ENCODE peak calls at places on chromosomes 3 and 15, in nine cellular contexts. One of them, this sample, is unnamed.

GRCh38 chr3:4234894-4235293 is 68.3 kb upstream of the SETMAR start:
- DNase-seq in cardiac fibroblast: no peak
- DNase-seq in upper lobe of right lung: no peak
- DNase-seq in AG04450: no peak
- DNase-seq in uterus: no peak
- DNase-seq in fibroblast of lung: no peak
- DNase-seq in cardiac muscle cell: no peak
- DNase-seq in esophagus muscularis mucosa: no peak
- DNase-seq in adrenal gland: no peak
- DNase-seq in this sample: no peak

GRCh38 chr15:101554115-101554915 is 64.8 kb upstream of the PCSK6 start:
- DNase-seq in adrenal gland: no peak
- DNase-seq in upper lobe of right lung: no peak
- DNase-seq in AG04450: no peak
- DNase-seq in cardiac fibroblast: no peak
- DNase-seq in cardiac muscle cell: no peak
- DNase-seq in esophagus muscularis mucosa: no peak
- DNase-seq in fibroblast of lung: peak; percentile 6
- DNase-seq in uterus: no peak
- DNase-seq in this sample: no peak

GRCh38 chr15:36926422-36926815 is 173.9 kb downstream of the MEIS2 start:
- DNase-seq in uterus: no peak
- DNase-seq in esophagus muscularis mucosa: no peak
- DNase-seq in adrenal gland: no peak
- DNase-seq in AG04450: no peak
- DNase-seq in cardiac fibroblast: no peak
- DNase-seq in upper lobe of right lung: no peak
- DNase-seq in cardiac muscle cell: no peak
- DNase-seq in fibroblast of lung: no peak
- DNase-seq in this sample: no peak

GRCh38 chr15:66270932-66271331 is 17.4 kb upstream of the MEGF11 start:
- DNase-seq in cardiac fibroblast: no peak
- DNase-seq in esophagus muscularis mucosa: no peak
- DNase-seq in fibroblast of lung: no peak
- DNase-seq in AG04450: no peak
- DNase-seq in adrenal gland: no peak
- DNase-seq in cardiac muscle cell: no peak
- DNase-seq in uterus: no peak
- DNase-seq in upper lobe of right lung: no peak
- DNase-seq in this sample: no peak

GRCh38 chr15:43903864-43904290 is 77.1 kb downstream of the WDR76 start:
- DNase-seq in esophagus muscularis mucosa: no peak
- DNase-seq in upper lobe of right lung: no peak
- DNase-seq in cardiac muscle cell: peak; percentile 75
- DNase-seq in uterus: peak; percentile 22
- DNase-seq in cardiac fibroblast: peak; percentile 74
- DNase-seq in fibroblast of lung: peak; percentile 48
- DNase-seq in AG04450: peak; percentile 26
- DNase-seq in adrenal gland: peak; percentile 51
- DNase-seq in this sample: no peak

GRCh38 chr15:76056931-76057330 is 2.9 kb upstream of the TMEM266 start:
- DNase-seq in upper lobe of right lung: no peak
- DNase-seq in esophagus muscularis mucosa: no peak
- DNase-seq in fibroblast of lung: no peak
- DNase-seq in cardiac fibroblast: no peak
- DNase-seq in cardiac muscle cell: no peak
- DNase-seq in adrenal gland: no peak
- DNase-seq in uterus: no peak
- DNase-seq in AG04450: no peak
- DNase-seq in this sample: no peak

GRCh38 chr3:151630035-151630434 is 103.7 kb upstream of the AADACL2 start:
- DNase-seq in fibroblast of lung: no peak
- DNase-seq in cardiac muscle cell: no peak
- DNase-seq in upper lobe of right lung: no peak
- DNase-seq in cardiac fibroblast: no peak
- DNase-seq in esophagus muscularis mucosa: no peak
- DNase-seq in AG04450: no peak
- DNase-seq in adrenal gland: no peak
- DNase-seq in uterus: no peak
- DNase-seq in this sample: no peak

GRCh38 chr3:63354160-63354559 is 76.1 kb downstream of the SYNPR start:
- DNase-seq in fibroblast of lung: peak; percentile 42
- DNase-seq in esophagus muscularis mucosa: no peak
- DNase-seq in upper lobe of right lung: no peak
- DNase-seq in AG04450: no peak
- DNase-seq in cardiac fibroblast: no peak
- DNase-seq in adrenal gland: no peak
- DNase-seq in cardiac muscle cell: no peak
- DNase-seq in uterus: no peak
- DNase-seq in this sample: no peak

GRCh38 chr3:58724376-58724775 is 57.8 kb upstream of the FAM3D start:
- DNase-seq in upper lobe of right lung: no peak
- DNase-seq in adrenal gland: no peak
- DNase-seq in uterus: no peak
- DNase-seq in fibroblast of lung: no peak
- DNase-seq in AG04450: no peak
- DNase-seq in cardiac muscle cell: no peak
- DNase-seq in esophagus muscularis mucosa: no peak
- DNase-seq in cardiac fibroblast: no peak
- DNase-seq in this sample: no peak

GRCh38 chr3:107884719-107885460 is 205.9 kb downstream of the CD47 start:
- DNase-seq in fibroblast of lung: peak; percentile 76
- DNase-seq in adrenal gland: no peak
- DNase-seq in cardiac fibroblast: peak; percentile 59
- DNase-seq in cardiac muscle cell: peak; percentile 75
- DNase-seq in esophagus muscularis mucosa: no peak
- DNase-seq in AG04450: peak; percentile 10
- DNase-seq in uterus: no peak
- DNase-seq in upper lobe of right lung: no peak
- DNase-seq in this sample: no peak

GRCh38 chr15:40103124-40103858 is 5.4 kb downstream of the BMF start:
- DNase-seq in AG04450: no peak
- DNase-seq in upper lobe of right lung: peak; percentile 92
- DNase-seq in fibroblast of lung: peak; percentile 78
- DNase-seq in cardiac fibroblast: peak; percentile 74
- DNase-seq in esophagus muscularis mucosa: no peak
- DNase-seq in uterus: peak; percentile 80
- DNase-seq in cardiac muscle cell: peak; percentile 64
- DNase-seq in adrenal gland: peak; percentile 88
- DNase-seq in this sample: peak; percentile 98

GRCh38 chr3:128787256-128788253 is 61.6 kb downstream of the RAB7A start:
- DNase-seq in esophagus muscularis mucosa: no peak
- DNase-seq in AG04450: no peak
- DNase-seq in uterus: no peak
- DNase-seq in cardiac muscle cell: peak; percentile 55
- DNase-seq in adrenal gland: no peak
- DNase-seq in fibroblast of lung: peak; percentile 79
- DNase-seq in cardiac fibroblast: peak; percentile 48
- DNase-seq in upper lobe of right lung: no peak
- DNase-seq in this sample: no peak

GRCh38 chr15:67700023-67700422 is 125.3 kb upstream of the SKOR1 start:
- DNase-seq in cardiac muscle cell: no peak
- DNase-seq in AG04450: no peak
- DNase-seq in uterus: no peak
- DNase-seq in adrenal gland: no peak
- DNase-seq in fibroblast of lung: peak; percentile 6
- DNase-seq in upper lobe of right lung: no peak
- DNase-seq in cardiac fibroblast: no peak
- DNase-seq in esophagus muscularis mucosa: no peak
- DNase-seq in this sample: no peak

DNA sequence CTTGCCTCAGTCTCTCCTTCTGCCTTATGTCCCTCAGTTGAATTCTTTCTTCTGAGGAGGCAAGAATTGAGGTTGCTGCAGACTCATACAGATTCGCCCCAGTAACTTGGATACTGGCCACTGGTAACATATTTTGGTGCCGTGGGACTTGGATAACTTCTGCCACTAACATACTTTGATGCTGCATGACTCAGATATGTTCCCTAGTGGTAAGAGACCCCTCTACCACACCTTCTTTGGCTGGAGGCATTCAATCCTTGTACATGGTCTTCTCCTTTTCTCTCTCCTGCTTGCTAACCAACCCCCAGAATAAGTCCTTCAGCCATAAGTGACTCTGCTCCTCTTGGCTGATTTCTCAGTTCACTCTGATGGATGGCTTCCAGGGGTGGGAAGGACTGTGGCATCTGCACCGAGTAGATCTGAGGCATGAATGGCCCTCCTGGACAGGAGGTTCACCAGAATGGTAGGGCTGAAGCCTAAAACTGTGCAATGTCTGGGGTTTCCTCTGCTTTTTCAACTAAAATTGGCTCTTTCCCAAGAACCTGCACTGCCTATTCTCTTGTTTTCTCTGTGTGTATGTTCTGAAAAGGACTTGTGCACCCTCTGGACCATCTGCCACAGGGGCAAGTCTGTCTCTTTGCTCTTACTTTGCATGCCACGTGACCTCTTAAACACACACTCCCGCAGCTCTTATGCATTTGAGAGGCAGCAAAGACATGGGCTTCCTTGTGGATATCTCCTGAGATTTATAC is 55.5 kb upstream of the FSTL1 start:
- DNase-seq in uterus: no peak
- DNase-seq in cardiac fibroblast: peak; percentile 33
- DNase-seq in adrenal gland: no peak
- DNase-seq in fibroblast of lung: peak; percentile 79
- DNase-seq in AG04450: no peak
- DNase-seq in cardiac muscle cell: no peak
- DNase-seq in upper lobe of right lung: no peak
- DNase-seq in esophagus muscularis mucosa: peak; percentile 47
- DNase-seq in this sample: no peak
- TF ChIP-seq CTCF in uterus: no peak
- TF ChIP-seq CTCF in cardiac fibroblast: no peak
- TF ChIP-seq CTCF in adrenal gland: no peak
- TF ChIP-seq CTCF in fibroblast of lung: no peak
- TF ChIP-seq CTCF in AG04450: no peak
- TF ChIP-seq CTCF in cardiac muscle cell: no peak
- TF ChIP-seq CTCF in upper lobe of right lung: no peak
- TF ChIP-seq CTCF in esophagus muscularis mucosa: no peak
- TF ChIP-seq CTCF in this sample: no peak

GRCh38 chr3:149321640-149322039 is 11.8 kb downstream of the TM4SF18 start:
- DNase-seq in fibroblast of lung: no peak
- DNase-seq in AG04450: no peak
- DNase-seq in upper lobe of right lung: no peak
- DNase-seq in esophagus muscularis mucosa: no peak
- DNase-seq in uterus: no peak
- DNase-seq in adrenal gland: no peak
- DNase-seq in cardiac fibroblast: no peak
- DNase-seq in cardiac muscle cell: no peak
- DNase-seq in this sample: no peak

GRCh38 chr3:149325581-149325980 is 7.9 kb downstream of the TM4SF18 start:
- DNase-seq in esophagus muscularis mucosa: no peak
- DNase-seq in fibroblast of lung: no peak
- DNase-seq in AG04450: no peak
- DNase-seq in adrenal gland: no peak
- DNase-seq in cardiac muscle cell: no peak
- DNase-seq in uterus: no peak
- DNase-seq in upper lobe of right lung: no peak
- DNase-seq in cardiac fibroblast: no peak
- DNase-seq in this sample: no peak

GRCh38 chr3:149319750-149320149 is 13.7 kb downstream of the TM4SF18 start:
- DNase-seq in uterus: no peak
- DNase-seq in adrenal gland: no peak
- DNase-seq in cardiac fibroblast: no peak
- DNase-seq in AG04450: no peak
- DNase-seq in cardiac muscle cell: no peak
- DNase-seq in fibroblast of lung: peak; percentile 38
- DNase-seq in esophagus muscularis mucosa: no peak
- DNase-seq in upper lobe of right lung: no peak
- DNase-seq in this sample: no peak

GRCh38 chr3:149324332-149324731 is 9.1 kb downstream of the TM4SF18 start:
- DNase-seq in uterus: no peak
- DNase-seq in AG04450: no peak
- DNase-seq in upper lobe of right lung: no peak
- DNase-seq in cardiac muscle cell: no peak
- DNase-seq in fibroblast of lung: no peak
- DNase-seq in cardiac fibroblast: no peak
- DNase-seq in adrenal gland: no peak
- DNase-seq in esophagus muscularis mucosa: no peak
- DNase-seq in this sample: no peak
- TF ChIP-seq CTCF in uterus: no peak
- TF ChIP-seq CTCF in AG04450: no peak
- TF ChIP-seq CTCF in upper lobe of right lung: no peak
- TF ChIP-seq CTCF in cardiac muscle cell: no peak
- TF ChIP-seq CTCF in fibroblast of lung: no peak
- TF ChIP-seq CTCF in cardiac fibroblast: no peak
- TF ChIP-seq CTCF in adrenal gland: no peak
- TF ChIP-seq CTCF in esophagus muscularis mucosa: no peak
- TF ChIP-seq CTCF in this sample: no peak

GRCh38 chr3:39911465-39912309 is 102.3 kb downstream of the MYRIP start:
- DNase-seq in cardiac fibroblast: peak; percentile 85
- DNase-seq in esophagus muscularis mucosa: no peak
- DNase-seq in upper lobe of right lung: no peak
- DNase-seq in uterus: no peak
- DNase-seq in fibroblast of lung: peak; percentile 83
- DNase-seq in AG04450: no peak
- DNase-seq in adrenal gland: no peak
- DNase-seq in cardiac muscle cell: peak; percentile 78
- DNase-seq in this sample: peak; percentile 32
- TF ChIP-seq CTCF in cardiac fibroblast: no peak
- TF ChIP-seq CTCF in esophagus muscularis mucosa: no peak
- TF ChIP-seq CTCF in upper lobe of right lung: no peak
- TF ChIP-seq CTCF in uterus: no peak
- TF ChIP-seq CTCF in fibroblast of lung: no peak
- TF ChIP-seq CTCF in AG04450: no peak
- TF ChIP-seq CTCF in adrenal gland: no peak
- TF ChIP-seq CTCF in cardiac muscle cell: no peak
- TF ChIP-seq CTCF in this sample: no peak

GRCh38 chr3:49722896-49723295 is 855 bp downstream of the GMPPB start:
- DNase-seq in adrenal gland: peak; percentile 42
- DNase-seq in fibroblast of lung: no peak
- DNase-seq in AG04450: no peak
- DNase-seq in esophagus muscularis mucosa: no peak
- DNase-seq in uterus: peak; percentile 28
- DNase-seq in upper lobe of right lung: peak; percentile 63
- DNase-seq in cardiac muscle cell: no peak
- DNase-seq in cardiac fibroblast: no peak
- DNase-seq in this sample: no peak

GRCh38 chr3:49721861-49722781 is 1.6 kb downstream of the GMPPB start:
- DNase-seq in uterus: peak; percentile 22
- DNase-seq in adrenal gland: no peak
- DNase-seq in esophagus muscularis mucosa: no peak
- DNase-seq in fibroblast of lung: no peak
- DNase-seq in AG04450: no peak
- DNase-seq in upper lobe of right lung: peak; percentile 67
- DNase-seq in cardiac muscle cell: no peak
- DNase-seq in cardiac fibroblast: no peak
- DNase-seq in this sample: peak; percentile 55

GRCh38 chr3:49723301-49723630 is 485 bp downstream of the GMPPB start:
- DNase-seq in esophagus muscularis mucosa: no peak
- DNase-seq in uterus: peak; percentile 54
- DNase-seq in cardiac muscle cell: peak; percentile 43
- DNase-seq in AG04450: no peak
- DNase-seq in adrenal gland: peak; percentile 66
- DNase-seq in fibroblast of lung: peak; percentile 55
- DNase-seq in upper lobe of right lung: peak; percentile 88
- DNase-seq in cardiac fibroblast: peak; percentile 48
- DNase-seq in this sample: peak; percentile 82

GRCh38 chr3:49724586-49724985 is 835 bp upstream of the GMPPB start:
- DNase-seq in uterus: peak; percentile 46
- DNase-seq in fibroblast of lung: no peak
- DNase-seq in upper lobe of right lung: peak; percentile 67
- DNase-seq in AG04450: no peak
- DNase-seq in cardiac muscle cell: no peak
- DNase-seq in cardiac fibroblast: no peak
- DNase-seq in esophagus muscularis mucosa: no peak
- DNase-seq in adrenal gland: no peak
- DNase-seq in this sample: peak; percentile 31

GRCh38 chr3:49723631-49724551 is at the start of gene GMPPB:
- DNase-seq in adrenal gland: peak; percentile 97
- DNase-seq in esophagus muscularis mucosa: peak; percentile 99
- DNase-seq in uterus: peak; percentile 97
- DNase-seq in AG04450: peak; percentile 89
- DNase-seq in cardiac muscle cell: peak; percentile 98
- DNase-seq in upper lobe of right lung: peak; percentile 99
- DNase-seq in cardiac fibroblast: peak; percentile 98
- DNase-seq in fibroblast of lung: peak; percentile 96
- DNase-seq in this sample: peak; percentile 97
- TF ChIP-seq CTCF in adrenal gland: no peak
- TF ChIP-seq CTCF in esophagus muscularis mucosa: no peak
- TF ChIP-seq CTCF in uterus: no peak
- TF ChIP-seq CTCF in AG04450: no peak
- TF ChIP-seq CTCF in cardiac muscle cell: no peak
- TF ChIP-seq CTCF in upper lobe of right lung: no peak
- TF ChIP-seq CTCF in cardiac fibroblast: no peak
- TF ChIP-seq CTCF in fibroblast of lung: no peak
- TF ChIP-seq CTCF in this sample: no peak

This sample was measured in pancreas.